ENCODE peak calls at places on chromosomes 6 and 20, in four cellular contexts. One of them, this sample, is unnamed.

GRCh38 chr6:111973897-111974639 is 79.8 kb upstream of the CCN6 start:
- DNase-seq in GM23248: peak
- DNase-seq in GM23338: no peak
- DNase-seq in HCT116: no peak
- DNase-seq in this sample: no peak

GRCh38 chr6:130869681-130870080 is 42.5 kb downstream of the SMLR1 start:
- DNase-seq in GM23248: no peak
- DNase-seq in GM23338: no peak
- DNase-seq in HCT116: no peak
- DNase-seq in this sample: no peak

GRCh38 chr6:2579241-2579761 is 171.4 kb downstream of the MYLK4 start:
- DNase-seq in GM23248: peak
- DNase-seq in GM23338: no peak
- DNase-seq in HCT116: no peak
- DNase-seq in this sample: no peak

GRCh38 chr6:61168878-61169277 is 1117.1 kb downstream of the KHDRBS2 start:
- DNase-seq in GM23248: no peak
- DNase-seq in GM23338: no peak
- DNase-seq in HCT116: no peak
- DNase-seq in this sample: peak

GRCh38 chr6:74066168-74066871 is 370.3 kb downstream of the CD109 start:
- DNase-seq in GM23248: peak
- DNase-seq in GM23338: no peak
- DNase-seq in HCT116: no peak
- DNase-seq in this sample: no peak

GRCh38 chr6:54698974-54699373 is 147.6 kb upstream of the FAM83B start:
- DNase-seq in GM23248: no peak
- DNase-seq in GM23338: no peak
- DNase-seq in HCT116: no peak
- DNase-seq in this sample: peak

GRCh38 chr20:41329435-41330342 is 10.9 kb upstream of the LPIN3 start:
- DNase-seq in GM23248: peak
- DNase-seq in GM23338: no peak
- DNase-seq in HCT116: peak
- DNase-seq in this sample: peak

GRCh38 chr6:5184878-5185277 is 75.9 kb downstream of the LYRM4 start:
- DNase-seq in GM23248: no peak
- DNase-seq in GM23338: peak
- DNase-seq in HCT116: no peak
- DNase-seq in this sample: no peak

GRCh38 chr20:63738687-63739128 is 868 bp upstream of the SLC2A4RG start:
- DNase-seq in GM23248: peak
- DNase-seq in GM23338: peak
- DNase-seq in HCT116: no peak
- DNase-seq in this sample: no peak

GRCh38 chr6:113352029-113352801 is 504.9 kb upstream of the MARCKS start:
- DNase-seq in GM23248: peak
- DNase-seq in GM23338: no peak
- DNase-seq in HCT116: peak
- DNase-seq in this sample: peak

GRCh38 chr20:32343438-32343837 is 14.7 kb upstream of the ASXL1 start:
- DNase-seq in GM23248: peak
- DNase-seq in GM23338: no peak
- DNase-seq in HCT116: no peak
- DNase-seq in this sample: no peak

GRCh38 chr6:73491371-73491770 is 29.5 kb downstream of the EEF1A1 start:
- DNase-seq in GM23248: peak
- DNase-seq in GM23338: no peak
- DNase-seq in HCT116: no peak
- DNase-seq in this sample: no peak

GRCh38 chr6:12290490-12290820 is 294 bp downstream of the EDN1 start:
- DNase-seq in GM23248: no peak
- DNase-seq in GM23338: no peak
- DNase-seq in HCT116: no peak
- DNase-seq in this sample: no peak
- TF ChIP-seq EZH2 in GM23248: no peak
- TF ChIP-seq EZH2 in GM23338: no peak
- TF ChIP-seq EZH2 in HCT116: no peak
- TF ChIP-seq EZH2 in this sample: no peak

DNA sequence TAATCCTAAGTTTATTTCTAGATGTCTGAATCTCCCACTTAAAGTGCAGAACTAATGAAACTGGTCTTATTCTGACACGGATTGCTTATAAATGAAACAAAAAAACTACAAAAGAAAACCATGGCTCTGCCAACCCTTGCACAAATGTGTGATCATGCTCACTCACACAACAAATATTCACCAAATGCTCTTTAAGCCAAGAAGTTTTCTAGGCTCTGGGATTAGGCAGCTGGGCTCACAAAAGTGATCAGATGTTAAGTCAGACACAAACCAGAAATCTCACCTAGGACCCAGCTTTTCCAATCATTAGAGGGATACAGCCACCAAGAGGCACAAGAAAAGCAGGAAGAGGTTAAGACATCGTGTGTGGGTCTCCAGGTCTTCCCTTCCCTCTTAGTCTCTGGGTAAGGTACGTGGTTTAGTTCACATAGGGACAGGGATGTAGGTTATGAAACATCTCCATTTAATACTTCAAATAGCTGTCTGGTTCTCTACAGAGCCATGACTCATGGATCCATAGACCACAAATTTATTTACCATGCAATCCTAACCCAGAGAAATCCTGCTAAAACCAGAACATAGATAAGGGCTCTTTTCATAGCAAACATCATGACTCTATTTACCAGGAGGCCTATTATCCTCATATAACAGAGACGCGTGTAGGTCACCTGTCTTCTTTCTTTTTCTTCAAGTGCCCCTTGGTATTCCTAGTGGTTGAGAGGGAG is 165.2 kb downstream of the WDR27 start:
- DNase-seq in GM23248: peak
- DNase-seq in GM23338: no peak
- DNase-seq in HCT116: no peak
- DNase-seq in this sample: no peak
- H2AFZ ChIP-seq in GM23248: no peak
- H2AFZ ChIP-seq in GM23338: no peak
- H2AFZ ChIP-seq in HCT116: no peak
- H2AFZ ChIP-seq in this sample: no peak

DNA sequence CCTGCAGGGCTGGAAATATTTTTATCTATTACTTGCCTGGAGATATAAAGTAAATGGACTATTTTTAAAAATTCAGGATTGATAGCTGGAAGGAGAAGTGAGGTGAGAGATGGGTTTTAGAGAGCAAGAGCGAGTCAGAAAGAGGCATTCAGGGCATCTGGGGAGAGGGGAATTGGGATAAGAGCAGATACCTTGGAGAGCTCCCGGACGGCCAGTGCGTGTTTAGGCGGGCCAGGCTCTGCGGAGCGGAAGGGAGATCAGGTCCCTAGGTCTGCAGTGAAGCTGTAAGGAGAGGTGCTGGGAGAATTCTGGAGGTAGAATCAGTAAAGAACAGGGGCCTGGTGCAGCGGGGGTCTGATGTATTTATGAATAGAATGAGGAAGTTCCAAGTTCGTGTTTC is 47.4 kb upstream of the FAM83D start:
- DNase-seq in GM23248: peak
- DNase-seq in GM23338: peak
- DNase-seq in HCT116: no peak
- DNase-seq in this sample: no peak
- H3K4me2 ChIP-seq in GM23248: no peak
- H3K4me2 ChIP-seq in GM23338: no peak
- H3K4me2 ChIP-seq in HCT116: no peak
- H3K4me2 ChIP-seq in this sample: no peak

DNA sequence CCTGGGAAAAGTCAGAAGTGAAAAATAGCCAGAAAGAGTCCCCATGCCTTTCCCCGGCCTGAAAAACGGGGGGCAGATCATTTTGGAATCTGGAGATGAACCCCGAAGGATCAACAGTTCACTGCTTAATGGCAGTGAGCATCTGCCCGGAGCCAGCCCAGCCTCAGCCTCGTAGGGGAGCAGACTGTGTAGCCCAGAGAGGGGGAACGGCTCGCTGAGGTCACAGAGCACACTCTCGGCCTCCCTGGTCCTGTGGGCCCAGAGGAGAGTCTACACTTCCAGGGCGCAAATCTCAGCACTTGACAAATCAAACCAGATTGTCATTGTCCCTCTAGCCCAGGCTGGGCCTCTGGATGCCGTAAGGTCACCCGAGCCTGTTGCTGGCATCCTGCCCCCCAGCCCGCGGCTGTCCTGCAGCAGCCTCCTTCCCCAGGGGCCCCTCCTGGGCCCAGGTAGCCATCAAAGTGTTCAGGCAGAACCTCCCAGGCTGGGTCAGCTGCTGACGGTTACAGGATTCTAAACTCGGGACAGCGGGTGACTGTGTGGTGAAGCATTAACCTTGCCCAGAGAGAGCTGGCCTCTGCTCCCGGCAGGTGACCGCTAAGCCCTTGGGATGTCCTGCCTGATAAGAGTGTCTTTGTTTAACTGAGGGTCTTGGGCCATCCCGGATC is 56.1 kb downstream of the GNAS-AS1 start:
- DNase-seq in GM23248: no peak
- DNase-seq in GM23338: no peak
- DNase-seq in HCT116: no peak
- DNase-seq in this sample: no peak
- TF ChIP-seq EZH2 in GM23248: no peak
- TF ChIP-seq EZH2 in GM23338: no peak
- TF ChIP-seq EZH2 in HCT116: no peak
- TF ChIP-seq EZH2 in this sample: no peak

This sample was measured in keratinocyte.